ENCODE peak calls at places on chromosomes 6 and 20, in six cellular contexts. One of them, this sample, is unnamed. For H3K4me1, the result is how much of the 10 kb centered on the place peaks cover.

GRCh38 chr6:85403331-85404015 is 46.4 kb upstream of the NT5E start:
- DNase-seq in sigmoid colon: no peak
- DNase-seq in colonic mucosa: no peak
- DNase-seq in HCT116: no peak
- DNase-seq in heart left ventricle: no peak
- DNase-seq in neural progenitor cell: no peak
- DNase-seq in this sample: no peak

GRCh38 chr6:7730411-7730810 is 4.5 kb downstream of the BMP6 start:
- DNase-seq in sigmoid colon: no peak
- DNase-seq in colonic mucosa: no peak
- DNase-seq in HCT116: no peak
- DNase-seq in heart left ventricle: no peak
- DNase-seq in neural progenitor cell: no peak
- DNase-seq in this sample: no peak

GRCh38 chr20:3068986-3069900 is 2.2 kb upstream of the OXT start:
- DNase-seq in sigmoid colon: no peak
- DNase-seq in colonic mucosa: no peak
- DNase-seq in HCT116: no peak
- DNase-seq in heart left ventricle: no peak
- DNase-seq in neural progenitor cell: peak
- DNase-seq in this sample: no peak

GRCh38 chr20:31542201-31542842 is 28.1 kb downstream of the HM13 start:
- DNase-seq in sigmoid colon: no peak
- DNase-seq in colonic mucosa: no peak
- DNase-seq in HCT116: no peak
- DNase-seq in heart left ventricle: no peak
- DNase-seq in neural progenitor cell: no peak
- DNase-seq in this sample: no peak

GRCh38 chr6:130796313-130796905 is 30.8 kb upstream of the SMLR1 start:
- DNase-seq in sigmoid colon: no peak
- DNase-seq in colonic mucosa: no peak
- DNase-seq in HCT116: no peak
- DNase-seq in heart left ventricle: no peak
- DNase-seq in neural progenitor cell: no peak
- DNase-seq in this sample: no peak

GRCh38 chr6:12010635-12011275 is 1.4 kb upstream of the HIVEP1 start:
- DNase-seq in sigmoid colon: peak
- DNase-seq in colonic mucosa: peak
- DNase-seq in HCT116: no peak
- DNase-seq in heart left ventricle: peak
- DNase-seq in neural progenitor cell: peak
- DNase-seq in this sample: peak

GRCh38 chr6:35392111-35392702 is 49.8 kb downstream of the PPARD start:
- DNase-seq in sigmoid colon: no peak
- DNase-seq in colonic mucosa: peak
- DNase-seq in HCT116: no peak
- DNase-seq in heart left ventricle: no peak
- DNase-seq in neural progenitor cell: no peak
- DNase-seq in this sample: no peak

GRCh38 chr6:139149383-139149782 is 14.5 kb downstream of the HECA start:
- DNase-seq in sigmoid colon: no peak
- DNase-seq in colonic mucosa: no peak
- DNase-seq in HCT116: no peak
- DNase-seq in heart left ventricle: no peak
- DNase-seq in neural progenitor cell: no peak
- DNase-seq in this sample: no peak

GRCh38 chr6:129750390-129750789 is 40.4 kb upstream of the ARHGAP18 start:
- DNase-seq in sigmoid colon: no peak
- DNase-seq in colonic mucosa: no peak
- DNase-seq in HCT116: no peak
- DNase-seq in heart left ventricle: no peak
- DNase-seq in neural progenitor cell: no peak
- DNase-seq in this sample: no peak

GRCh38 chr6:14354919-14355572 is 237.5 kb downstream of the CD83 start:
- DNase-seq in sigmoid colon: peak
- DNase-seq in colonic mucosa: peak
- DNase-seq in HCT116: no peak
- DNase-seq in heart left ventricle: peak
- DNase-seq in neural progenitor cell: no peak
- DNase-seq in this sample: no peak
- H3K4me1 ChIP-seq in sigmoid colon: under half
- H3K4me1 ChIP-seq in colonic mucosa: under half
- H3K4me1 ChIP-seq in HCT116: under half
- H3K4me1 ChIP-seq in heart left ventricle: under half
- H3K4me1 ChIP-seq in neural progenitor cell: under half
- H3K4me1 ChIP-seq in this sample: under half

DNA sequence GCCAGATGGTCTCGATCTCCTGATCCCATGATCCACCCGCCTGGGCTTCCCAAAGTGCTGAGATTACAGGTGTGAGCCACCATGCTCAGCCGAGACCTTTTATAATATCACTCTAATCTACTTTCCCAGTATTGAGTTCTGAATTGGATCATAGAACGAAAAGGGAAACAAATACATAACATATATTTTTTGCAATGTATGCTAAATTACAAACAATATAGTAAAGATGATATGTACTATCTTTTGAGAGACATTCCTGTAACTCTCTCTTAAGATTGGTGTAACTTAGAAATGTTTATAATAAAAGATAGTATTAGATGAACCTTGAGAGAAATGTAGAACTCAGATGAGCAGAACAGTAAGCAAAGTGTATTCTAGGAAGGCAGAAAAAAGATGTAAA is 129.2 kb upstream of the TENT5A start:
- DNase-seq in sigmoid colon: no peak
- DNase-seq in colonic mucosa: no peak
- DNase-seq in HCT116: no peak
- DNase-seq in heart left ventricle: no peak
- DNase-seq in neural progenitor cell: no peak
- DNase-seq in this sample: no peak
- H3K27ac ChIP-seq in sigmoid colon: no peak
- H3K27ac ChIP-seq in colonic mucosa: no peak
- H3K27ac ChIP-seq in HCT116: no peak
- H3K27ac ChIP-seq in heart left ventricle: no peak
- H3K27ac ChIP-seq in neural progenitor cell: no peak
- H3K27ac ChIP-seq in this sample: no peak

DNA sequence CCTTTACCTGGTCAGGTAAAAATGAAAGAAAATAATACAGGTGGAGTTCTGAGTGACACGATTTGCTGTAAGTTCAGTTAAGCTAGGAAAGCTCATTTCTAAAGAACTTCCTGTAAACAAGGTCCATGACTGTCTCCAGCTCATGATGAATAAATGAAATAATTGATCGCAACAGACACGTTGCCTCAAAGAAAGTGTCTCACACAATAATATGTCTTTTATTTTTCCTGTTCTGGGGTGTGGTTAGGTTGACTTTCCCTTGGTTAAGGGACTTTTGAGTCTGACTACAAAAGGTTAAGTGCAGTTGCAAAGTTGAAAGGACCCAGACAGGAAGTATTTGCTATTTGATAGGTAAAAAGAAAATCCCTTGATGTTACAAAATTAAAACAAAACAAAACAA is 304.2 kb upstream of the PRDM1 start:
- DNase-seq in sigmoid colon: no peak
- DNase-seq in colonic mucosa: no peak
- DNase-seq in HCT116: no peak
- DNase-seq in heart left ventricle: no peak
- DNase-seq in neural progenitor cell: no peak
- DNase-seq in this sample: no peak
- H3K4me1 ChIP-seq in sigmoid colon: under half
- H3K4me1 ChIP-seq in colonic mucosa: under half
- H3K4me1 ChIP-seq in HCT116: under half
- H3K4me1 ChIP-seq in heart left ventricle: under half
- H3K4me1 ChIP-seq in neural progenitor cell: under half
- H3K4me1 ChIP-seq in this sample: under half

GRCh38 chr6:152698692-152699091 is 995 bp downstream of the MYCT1 start:
- DNase-seq in sigmoid colon: no peak
- DNase-seq in colonic mucosa: no peak
- DNase-seq in HCT116: no peak
- DNase-seq in heart left ventricle: no peak
- DNase-seq in neural progenitor cell: no peak
- DNase-seq in this sample: no peak

GRCh38 chr6:152696543-152696942 is 1.2 kb upstream of the MYCT1 start:
- DNase-seq in sigmoid colon: no peak
- DNase-seq in colonic mucosa: no peak
- DNase-seq in HCT116: no peak
- DNase-seq in heart left ventricle: no peak
- DNase-seq in neural progenitor cell: no peak
- DNase-seq in this sample: no peak

GRCh38 chr6:152700427-152700826 is 2.7 kb downstream of the MYCT1 start:
- DNase-seq in sigmoid colon: no peak
- DNase-seq in colonic mucosa: no peak
- DNase-seq in HCT116: no peak
- DNase-seq in heart left ventricle: no peak
- DNase-seq in neural progenitor cell: no peak
- DNase-seq in this sample: no peak

GRCh38 chr6:152695317-152696043 is 2.2 kb upstream of the MYCT1 start:
- DNase-seq in sigmoid colon: no peak
- DNase-seq in colonic mucosa: no peak
- DNase-seq in HCT116: no peak
- DNase-seq in heart left ventricle: no peak
- DNase-seq in neural progenitor cell: no peak
- DNase-seq in this sample: no peak

DNA sequence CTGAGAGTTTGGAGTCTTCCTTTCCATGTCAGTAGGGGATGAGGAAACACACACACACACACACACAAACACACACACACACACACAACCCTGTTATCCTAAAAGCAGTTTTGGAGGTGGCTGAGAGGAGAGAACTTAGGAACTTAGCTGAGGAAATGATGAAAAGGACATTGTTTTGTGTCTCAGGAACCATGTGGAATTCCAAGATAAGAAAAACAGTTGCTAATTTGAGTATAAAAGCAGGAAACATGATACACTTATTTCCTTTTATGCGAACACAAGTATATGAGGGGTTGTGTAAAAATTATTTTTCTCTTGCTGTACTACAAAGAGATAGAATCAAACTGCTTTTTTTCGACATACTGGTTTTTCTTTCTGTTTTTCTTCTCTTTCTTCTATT is at the start of gene MYCT1:
- DNase-seq in sigmoid colon: no peak
- DNase-seq in colonic mucosa: no peak
- DNase-seq in HCT116: no peak
- DNase-seq in heart left ventricle: no peak
- DNase-seq in neural progenitor cell: no peak
- DNase-seq in this sample: no peak
- H3K27ac ChIP-seq in sigmoid colon: no peak
- H3K27ac ChIP-seq in colonic mucosa: no peak
- H3K27ac ChIP-seq in HCT116: no peak
- H3K27ac ChIP-seq in heart left ventricle: peak
- H3K27ac ChIP-seq in neural progenitor cell: no peak
- H3K27ac ChIP-seq in this sample: peak

DNA sequence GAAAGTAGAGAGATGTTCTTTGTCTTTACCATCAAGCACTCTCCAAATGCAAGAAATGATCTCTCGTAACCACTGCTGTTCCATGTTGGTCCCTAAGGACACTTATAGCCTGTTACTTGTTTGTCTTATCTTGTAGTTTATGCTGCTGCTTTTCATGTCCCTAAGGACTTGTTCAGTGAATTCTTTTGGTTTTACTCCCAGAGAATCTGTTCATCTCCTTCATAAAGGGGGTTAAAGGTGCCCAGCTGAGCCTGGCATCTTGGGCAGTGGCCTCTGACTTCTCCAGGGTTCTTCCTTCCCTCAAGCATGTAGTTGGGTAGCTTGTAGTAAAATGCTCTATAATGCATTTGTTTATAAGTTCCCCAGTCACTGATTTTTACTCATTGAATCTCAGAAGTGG is 864 bp upstream of the PKIG start:
- DNase-seq in sigmoid colon: no peak
- DNase-seq in colonic mucosa: no peak
- DNase-seq in HCT116: no peak
- DNase-seq in heart left ventricle: no peak
- DNase-seq in neural progenitor cell: no peak
- DNase-seq in this sample: no peak
- H3K4me1 ChIP-seq in sigmoid colon: half or more
- H3K4me1 ChIP-seq in colonic mucosa: under half
- H3K4me1 ChIP-seq in HCT116: under half
- H3K4me1 ChIP-seq in heart left ventricle: half or more
- H3K4me1 ChIP-seq in neural progenitor cell: under half
- H3K4me1 ChIP-seq in this sample: half or more

DNA sequence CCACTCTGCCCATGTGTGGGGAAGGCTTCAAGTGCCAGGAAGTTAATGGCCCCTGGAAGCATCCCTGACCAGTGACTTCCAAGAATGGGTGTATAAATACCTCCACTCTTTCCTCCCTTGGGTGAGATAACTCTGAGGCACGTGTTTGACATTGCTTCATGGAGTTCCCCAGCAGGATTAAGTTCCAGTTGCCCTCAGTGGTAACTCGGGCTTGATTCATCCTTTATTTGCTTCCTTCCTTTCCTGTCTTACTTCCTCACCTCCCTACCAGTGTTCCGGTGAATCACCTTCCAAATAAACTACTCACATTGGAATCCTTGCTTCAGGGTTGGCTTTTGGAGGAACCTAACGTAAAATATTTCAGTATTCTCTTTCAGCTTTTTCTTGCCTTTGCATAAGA is 84.6 kb upstream of the JAG1 start:
- DNase-seq in sigmoid colon: no peak
- DNase-seq in colonic mucosa: no peak
- DNase-seq in HCT116: no peak
- DNase-seq in heart left ventricle: no peak
- DNase-seq in neural progenitor cell: no peak
- DNase-seq in this sample: no peak
- H3K27ac ChIP-seq in sigmoid colon: no peak
- H3K27ac ChIP-seq in colonic mucosa: no peak
- H3K27ac ChIP-seq in HCT116: no peak
- H3K27ac ChIP-seq in heart left ventricle: no peak
- H3K27ac ChIP-seq in neural progenitor cell: no peak
- H3K27ac ChIP-seq in this sample: no peak

DNA sequence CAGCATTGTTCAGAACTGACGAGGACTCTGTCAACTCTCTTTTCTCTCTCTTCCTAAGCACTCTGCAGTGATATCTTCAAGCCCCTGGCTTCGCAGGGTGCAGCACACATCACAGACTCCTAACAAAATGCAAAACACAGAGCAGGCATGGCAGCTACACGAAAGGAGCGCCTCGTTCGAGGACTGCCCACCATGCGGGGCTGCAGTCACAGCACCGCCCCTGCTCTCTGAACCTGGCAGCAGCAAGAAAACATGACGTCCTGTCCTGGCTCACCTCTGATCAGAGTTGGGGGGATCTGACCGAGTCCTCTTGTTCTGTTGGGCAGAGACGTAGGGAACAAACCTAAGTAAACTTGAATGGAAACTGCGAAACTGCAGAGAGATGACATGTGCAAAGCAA is 281.8 kb downstream of the CDH26 start:
- DNase-seq in sigmoid colon: no peak
- DNase-seq in colonic mucosa: no peak
- DNase-seq in HCT116: no peak
- DNase-seq in heart left ventricle: no peak
- DNase-seq in neural progenitor cell: no peak
- DNase-seq in this sample: no peak
- H3K4me1 ChIP-seq in sigmoid colon: under half
- H3K4me1 ChIP-seq in colonic mucosa: under half
- H3K4me1 ChIP-seq in HCT116: under half
- H3K4me1 ChIP-seq in heart left ventricle: under half
- H3K4me1 ChIP-seq in neural progenitor cell: under half
- H3K4me1 ChIP-seq in this sample: under half

This sample was measured in right atrium auricular region.